ENCODE peak calls at places on chromosomes 1 and 21, in five cellular contexts. One of them, this sample, is unnamed.

GRCh38 chr1:175864183-175864582 is 120.8 kb upstream of the TNR start:
- ATAC-seq in naive thymus-derived CD4-positive, alpha-beta T cell: no peak
- ATAC-seq in right lobe of liver: no peak
- ATAC-seq in mucosa of descending colon: no peak
- ATAC-seq in right cardiac atrium: no peak
- ATAC-seq in this sample: no peak

GRCh38 chr1:53285969-53286760 is 41.7 kb downstream of the LRP8 start:
- ATAC-seq in naive thymus-derived CD4-positive, alpha-beta T cell: no peak
- ATAC-seq in right lobe of liver: no peak
- ATAC-seq in mucosa of descending colon: no peak
- ATAC-seq in right cardiac atrium: no peak
- ATAC-seq in this sample: no peak

GRCh38 chr1:237287876-237288517 is 246.0 kb downstream of the RYR2 start:
- ATAC-seq in naive thymus-derived CD4-positive, alpha-beta T cell: no peak
- ATAC-seq in right lobe of liver: no peak
- ATAC-seq in mucosa of descending colon: no peak
- ATAC-seq in right cardiac atrium: peak; percentile 28
- ATAC-seq in this sample: no peak

GRCh38 chr1:116514708-116515525 is 55.9 kb downstream of the CD58 start:
- ATAC-seq in naive thymus-derived CD4-positive, alpha-beta T cell: peak; percentile 82
- ATAC-seq in right lobe of liver: peak; percentile 45
- ATAC-seq in mucosa of descending colon: peak; percentile 66
- ATAC-seq in right cardiac atrium: no peak
- ATAC-seq in this sample: no peak

GRCh38 chr1:215583185-215583692 is 16.1 kb downstream of the KCTD3 start:
- ATAC-seq in naive thymus-derived CD4-positive, alpha-beta T cell: no peak
- ATAC-seq in right lobe of liver: peak; percentile 88
- ATAC-seq in mucosa of descending colon: peak; percentile 74
- ATAC-seq in right cardiac atrium: no peak
- ATAC-seq in this sample: no peak

GRCh38 chr21:42607525-42608102 is 45.8 kb upstream of the PDE9A start:
- ATAC-seq in naive thymus-derived CD4-positive, alpha-beta T cell: no peak
- ATAC-seq in right lobe of liver: no peak
- ATAC-seq in mucosa of descending colon: peak; percentile 70
- ATAC-seq in right cardiac atrium: no peak
- ATAC-seq in this sample: no peak

GRCh38 chr1:91120421-91120820 is 98.6 kb upstream of the ZNF644 start:
- ATAC-seq in naive thymus-derived CD4-positive, alpha-beta T cell: no peak
- ATAC-seq in right lobe of liver: no peak
- ATAC-seq in mucosa of descending colon: peak; percentile 22
- ATAC-seq in right cardiac atrium: no peak
- ATAC-seq in this sample: no peak

GRCh38 chr1:54379481-54380284 is 26.5 kb downstream of the SSBP3 start:
- ATAC-seq in naive thymus-derived CD4-positive, alpha-beta T cell: no peak
- ATAC-seq in right lobe of liver: peak; percentile 82
- ATAC-seq in mucosa of descending colon: no peak
- ATAC-seq in right cardiac atrium: peak; percentile 71
- ATAC-seq in this sample: peak; percentile 35

GRCh38 chr21:34018910-34019309 is 54.5 kb upstream of the MRPS6 start:
- ATAC-seq in naive thymus-derived CD4-positive, alpha-beta T cell: no peak
- ATAC-seq in right lobe of liver: no peak
- ATAC-seq in mucosa of descending colon: peak; percentile 57
- ATAC-seq in right cardiac atrium: no peak
- ATAC-seq in this sample: no peak

GRCh38 chr1:59225594-59225993 is 71.3 kb upstream of the FGGY start:
- ATAC-seq in naive thymus-derived CD4-positive, alpha-beta T cell: no peak
- ATAC-seq in right lobe of liver: no peak
- ATAC-seq in mucosa of descending colon: no peak
- ATAC-seq in right cardiac atrium: no peak
- ATAC-seq in this sample: no peak

GRCh38 chr1:81432654-81433109 is 368.1 kb upstream of the ADGRL2 start:
- ATAC-seq in naive thymus-derived CD4-positive, alpha-beta T cell: no peak
- ATAC-seq in right lobe of liver: peak; percentile 61
- ATAC-seq in mucosa of descending colon: no peak
- ATAC-seq in right cardiac atrium: peak; percentile 43
- ATAC-seq in this sample: no peak

GRCh38 chr1:12338017-12338416 is 108.2 kb downstream of the VPS13D start:
- ATAC-seq in naive thymus-derived CD4-positive, alpha-beta T cell: no peak
- ATAC-seq in right lobe of liver: no peak
- ATAC-seq in mucosa of descending colon: no peak
- ATAC-seq in right cardiac atrium: peak; percentile 75
- ATAC-seq in this sample: peak; percentile 52

GRCh38 chr21:37461494-37461893 is 94.9 kb downstream of the DYRK1A start:
- ATAC-seq in naive thymus-derived CD4-positive, alpha-beta T cell: peak; percentile 76
- ATAC-seq in right lobe of liver: no peak
- ATAC-seq in mucosa of descending colon: no peak
- ATAC-seq in right cardiac atrium: no peak
- ATAC-seq in this sample: no peak

GRCh38 chr1:213089924-213090677 is 39.1 kb downstream of the RPS6KC1 start:
- ATAC-seq in naive thymus-derived CD4-positive, alpha-beta T cell: no peak
- ATAC-seq in right lobe of liver: no peak
- ATAC-seq in mucosa of descending colon: no peak
- ATAC-seq in right cardiac atrium: no peak
- ATAC-seq in this sample: no peak

GRCh38 chr1:207669469-207670111 is 24.7 kb downstream of the CR1L start:
- ATAC-seq in naive thymus-derived CD4-positive, alpha-beta T cell: no peak
- ATAC-seq in right lobe of liver: no peak
- ATAC-seq in mucosa of descending colon: no peak
- ATAC-seq in right cardiac atrium: no peak
- ATAC-seq in this sample: no peak

GRCh38 chr1:116825735-116826438 is 71.7 kb downstream of the CD2 start:
- ATAC-seq in naive thymus-derived CD4-positive, alpha-beta T cell: no peak
- ATAC-seq in right lobe of liver: no peak
- ATAC-seq in mucosa of descending colon: peak; percentile 88
- ATAC-seq in right cardiac atrium: peak; percentile 61
- ATAC-seq in this sample: peak; percentile 22

GRCh38 chr1:71147637-71148360 is 67.0 kb upstream of the ZRANB2 start:
- ATAC-seq in naive thymus-derived CD4-positive, alpha-beta T cell: no peak
- ATAC-seq in right lobe of liver: no peak
- ATAC-seq in mucosa of descending colon: peak; percentile 67
- ATAC-seq in right cardiac atrium: no peak
- ATAC-seq in this sample: no peak

GRCh38 chr1:198959032-198959431 is 320.2 kb downstream of the PTPRC start:
- ATAC-seq in naive thymus-derived CD4-positive, alpha-beta T cell: peak; percentile 71
- ATAC-seq in right lobe of liver: no peak
- ATAC-seq in mucosa of descending colon: no peak
- ATAC-seq in right cardiac atrium: no peak
- ATAC-seq in this sample: no peak

GRCh38 chr1:159056069-159056698 is 20.4 kb downstream of the AIM2 start:
- ATAC-seq in naive thymus-derived CD4-positive, alpha-beta T cell: no peak
- ATAC-seq in right lobe of liver: no peak
- ATAC-seq in mucosa of descending colon: no peak
- ATAC-seq in right cardiac atrium: no peak
- ATAC-seq in this sample: no peak

GRCh38 chr1:106944721-106945120 is 111.8 kb upstream of the PRMT6 start:
- ATAC-seq in naive thymus-derived CD4-positive, alpha-beta T cell: no peak
- ATAC-seq in right lobe of liver: no peak
- ATAC-seq in mucosa of descending colon: no peak
- ATAC-seq in right cardiac atrium: no peak
- ATAC-seq in this sample: no peak

GRCh38 chr1:15249032-15249601 is 2.1 kb downstream of the FHAD1 start:
- ATAC-seq in naive thymus-derived CD4-positive, alpha-beta T cell: peak; percentile 79
- ATAC-seq in right lobe of liver: no peak
- ATAC-seq in mucosa of descending colon: no peak
- ATAC-seq in right cardiac atrium: no peak
- ATAC-seq in this sample: no peak

GRCh38 chr1:118481091-118481490 is 296.1 kb upstream of the SPAG17 start:
- ATAC-seq in naive thymus-derived CD4-positive, alpha-beta T cell: no peak
- ATAC-seq in right lobe of liver: no peak
- ATAC-seq in mucosa of descending colon: no peak
- ATAC-seq in right cardiac atrium: no peak
- ATAC-seq in this sample: no peak

GRCh38 chr1:209157514-209158285 is 425.8 kb upstream of the CAMK1G start:
- ATAC-seq in naive thymus-derived CD4-positive, alpha-beta T cell: no peak
- ATAC-seq in right lobe of liver: no peak
- ATAC-seq in mucosa of descending colon: no peak
- ATAC-seq in right cardiac atrium: no peak
- ATAC-seq in this sample: no peak

GRCh38 chr1:15902882-15903281 is 55.4 kb downstream of the SPEN start:
- ATAC-seq in naive thymus-derived CD4-positive, alpha-beta T cell: no peak
- ATAC-seq in right lobe of liver: no peak
- ATAC-seq in mucosa of descending colon: no peak
- ATAC-seq in right cardiac atrium: no peak
- ATAC-seq in this sample: no peak

GRCh38 chr1:109134423-109134822 is 20.5 kb downstream of the ELAPOR1 start:
- ATAC-seq in naive thymus-derived CD4-positive, alpha-beta T cell: no peak
- ATAC-seq in right lobe of liver: peak; percentile 63
- ATAC-seq in mucosa of descending colon: peak; percentile 79
- ATAC-seq in right cardiac atrium: no peak
- ATAC-seq in this sample: no peak

GRCh38 chr1:46284597-46285564 is 18.5 kb downstream of the LRRC41 start:
- ATAC-seq in naive thymus-derived CD4-positive, alpha-beta T cell: no peak
- ATAC-seq in right lobe of liver: no peak
- ATAC-seq in mucosa of descending colon: no peak
- ATAC-seq in right cardiac atrium: no peak
- ATAC-seq in this sample: no peak

GRCh38 chr1:55244476-55245109 is 29.4 kb upstream of the USP24 start:
- ATAC-seq in naive thymus-derived CD4-positive, alpha-beta T cell: peak; percentile 72
- ATAC-seq in right lobe of liver: peak; percentile 81
- ATAC-seq in mucosa of descending colon: no peak
- ATAC-seq in right cardiac atrium: peak; percentile 70
- ATAC-seq in this sample: no peak

GRCh38 chr1:85692730-85693314 is 15.4 kb downstream of the ZNHIT6 start:
- ATAC-seq in naive thymus-derived CD4-positive, alpha-beta T cell: no peak
- ATAC-seq in right lobe of liver: no peak
- ATAC-seq in mucosa of descending colon: no peak
- ATAC-seq in right cardiac atrium: no peak
- ATAC-seq in this sample: no peak

GRCh38 chr1:26337206-26337535 is 16.8 kb downstream of the CRYBG2 start:
- ATAC-seq in naive thymus-derived CD4-positive, alpha-beta T cell: no peak
- ATAC-seq in right lobe of liver: no peak
- ATAC-seq in mucosa of descending colon: no peak
- ATAC-seq in right cardiac atrium: peak; percentile 12
- ATAC-seq in this sample: no peak

GRCh38 chr21:26374817-26375216 is 198.3 kb downstream of the CYYR1 start:
- ATAC-seq in naive thymus-derived CD4-positive, alpha-beta T cell: no peak
- ATAC-seq in right lobe of liver: no peak
- ATAC-seq in mucosa of descending colon: peak; percentile 36
- ATAC-seq in right cardiac atrium: no peak
- ATAC-seq in this sample: no peak

GRCh38 chr1:100861379-100861778 is 33.3 kb downstream of the EXTL2 start:
- ATAC-seq in naive thymus-derived CD4-positive, alpha-beta T cell: no peak
- ATAC-seq in right lobe of liver: no peak
- ATAC-seq in mucosa of descending colon: no peak
- ATAC-seq in right cardiac atrium: peak; percentile 73
- ATAC-seq in this sample: no peak

GRCh38 chr21:16071082-16071481 is 341.3 kb downstream of the USP25 start:
- ATAC-seq in naive thymus-derived CD4-positive, alpha-beta T cell: no peak
- ATAC-seq in right lobe of liver: no peak
- ATAC-seq in mucosa of descending colon: no peak
- ATAC-seq in right cardiac atrium: peak; percentile 22
- ATAC-seq in this sample: peak; percentile 36

GRCh38 chr1:203143671-203144070 is 16.1 kb downstream of the ADORA1 start:
- ATAC-seq in naive thymus-derived CD4-positive, alpha-beta T cell: no peak
- ATAC-seq in right lobe of liver: no peak
- ATAC-seq in mucosa of descending colon: peak; percentile 28
- ATAC-seq in right cardiac atrium: peak; percentile 56
- ATAC-seq in this sample: no peak

GRCh38 chr1:226945106-226945857 is 5.2 kb downstream of the COQ8A start:
- ATAC-seq in naive thymus-derived CD4-positive, alpha-beta T cell: no peak
- ATAC-seq in right lobe of liver: peak; percentile 81
- ATAC-seq in mucosa of descending colon: peak; percentile 89
- ATAC-seq in right cardiac atrium: peak; percentile 36
- ATAC-seq in this sample: no peak

GRCh38 chr1:116402333-116402732 is 29.3 kb downstream of the ATP1A1 start:
- ATAC-seq in naive thymus-derived CD4-positive, alpha-beta T cell: no peak
- ATAC-seq in right lobe of liver: no peak
- ATAC-seq in mucosa of descending colon: no peak
- ATAC-seq in right cardiac atrium: no peak
- ATAC-seq in this sample: no peak

GRCh38 chr1:18573170-18573569 is 57.5 kb upstream of the PAX7 start:
- ATAC-seq in naive thymus-derived CD4-positive, alpha-beta T cell: no peak
- ATAC-seq in right lobe of liver: no peak
- ATAC-seq in mucosa of descending colon: no peak
- ATAC-seq in right cardiac atrium: no peak
- ATAC-seq in this sample: no peak